ENCODE peak calls at places on chromosomes 7 and 10, in ten cellular contexts. L is fibroblast of lung, Z is A673, J is heart right ventricle, Y is upper lobe of left lung, I is cardiac muscle cell, O is HL-60, S is SK-N-SH, P is tibial nerve, F is omental fat pad. X is an unnamed sample.

GRCh38 chr10:14259696-14260595 is 70.8 kb downstream of the FRMD4A start:
- DNase-seq in O (no peak), Z (no peak), J (no peak), I (no peak), Y (no peak), F (no peak), L (peak), S (no peak), P (peak), X (no peak)

GRCh38 chr7:29401827-29402226 is 161.8 kb upstream of the PRR15 start:
- DNase-seq in J (no peak), P (no peak), F (no peak), Y (no peak), S (no peak), Z (no peak), O (no peak), I (no peak), L (no peak), X (no peak)

GRCh38 chr7:44738031-44738730 is 10.5 kb upstream of the ZMIZ2 start:
- DNase-seq in I (peak), Z (no peak), J (no peak), S (no peak), O (no peak), P (no peak), Y (no peak), L (no peak), F (no peak), X (no peak)

GRCh38 chr7:83946801-83947200 is 247.8 kb downstream of the SEMA3A start:
- DNase-seq in I (no peak), J (no peak), F (no peak), L (no peak), O (no peak), P (no peak), Z (no peak), Y (no peak), S (no peak), X (no peak)

GRCh38 chr7:114084381-114085312 is 165.8 kb upstream of the PPP1R3A start:
- DNase-seq in S (peak), O (no peak), Z (peak), L (peak), F (no peak), P (peak), Y (peak), I (peak), J (peak), X (no peak)

GRCh38 chr10:73338801-73339368 is 19.8 kb downstream of the CFAP70 start:
- DNase-seq in J (no peak), Z (no peak), L (no peak), P (no peak), Y (no peak), S (no peak), O (no peak), I (no peak), F (no peak), X (no peak)

GRCh38 chr7:108088729-108089128 is 41.4 kb downstream of the LAMB4 start:
- DNase-seq in Z (no peak), O (no peak), J (no peak), Y (no peak), F (no peak), L (no peak), P (no peak), I (no peak), S (no peak), X (no peak)

GRCh38 chr7:13057462-13058200 is 370.2 kb downstream of the ARL4A start:
- DNase-seq in J (no peak), I (peak), P (no peak), L (peak), F (no peak), Z (no peak), S (no peak), O (peak), Y (no peak), X (no peak)

GRCh38 chr10:6701289-6701688 is 121.2 kb upstream of the PRKCQ start:
- DNase-seq in P (no peak), L (no peak), Y (no peak), Z (no peak), I (no peak), F (no peak), S (no peak), J (no peak), O (no peak), X (no peak)
- TF ChIP-seq CTCF in P (no peak), L (no peak), Y (no peak), Z (peak), I (no peak), F (no peak), S (peak), J (peak), O (no peak), X (no peak)

DNA sequence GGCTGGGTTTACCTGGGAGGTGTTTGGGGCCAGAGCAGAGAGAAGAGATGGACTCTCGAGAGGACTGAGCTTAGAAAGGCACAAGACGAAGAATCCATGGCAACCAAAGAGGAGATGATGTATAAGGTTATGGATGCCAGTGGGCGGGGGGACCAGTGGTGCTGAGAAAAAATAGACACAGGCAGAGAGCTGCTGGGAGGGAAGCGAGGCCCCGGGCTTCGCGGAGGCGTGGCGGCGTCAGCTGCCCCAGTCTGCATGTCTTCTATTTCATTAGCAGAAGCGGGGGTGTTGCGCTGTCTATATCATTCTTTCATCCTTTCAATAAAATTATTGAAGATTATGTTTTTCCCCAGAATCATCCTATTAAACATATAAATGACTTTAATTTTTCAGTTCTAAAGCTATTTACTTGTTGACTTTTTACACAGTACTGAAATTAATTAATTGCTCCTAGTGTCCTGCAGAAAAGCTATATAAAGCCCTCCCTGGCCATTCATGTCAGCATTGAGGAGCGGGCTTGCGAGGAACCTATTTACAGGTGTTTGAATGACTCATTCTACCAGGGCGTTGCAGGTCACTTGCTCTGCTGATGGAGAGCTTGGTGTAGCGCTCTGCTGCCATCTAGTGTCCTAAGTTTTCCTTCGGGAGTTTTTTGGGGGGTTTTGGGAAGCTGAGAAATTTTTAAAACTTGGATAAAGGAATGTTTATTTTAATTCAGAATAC is 42.9 kb upstream of the BHLHA15 start:
- DNase-seq in P (peak), S (peak), Y (peak), O (no peak), L (peak), Z (peak), I (peak), J (peak), F (no peak), X (peak)
- TF ChIP-seq CTCF in P (peak), S (peak), Y (peak), O (no peak), L (peak), Z (peak), I (peak), J (peak), F (no peak), X (peak)

GRCh38 chr10:18087398-18087797 is 52.8 kb upstream of the CACNB2 start:
- DNase-seq in O (no peak), L (peak), P (no peak), Z (no peak), J (peak), F (no peak), Y (no peak), I (peak), S (no peak), X (no peak)
- TF ChIP-seq CTCF in O (no peak), L (no peak), P (no peak), Z (no peak), J (no peak), F (no peak), Y (no peak), I (no peak), S (no peak), X (no peak)

DNA sequence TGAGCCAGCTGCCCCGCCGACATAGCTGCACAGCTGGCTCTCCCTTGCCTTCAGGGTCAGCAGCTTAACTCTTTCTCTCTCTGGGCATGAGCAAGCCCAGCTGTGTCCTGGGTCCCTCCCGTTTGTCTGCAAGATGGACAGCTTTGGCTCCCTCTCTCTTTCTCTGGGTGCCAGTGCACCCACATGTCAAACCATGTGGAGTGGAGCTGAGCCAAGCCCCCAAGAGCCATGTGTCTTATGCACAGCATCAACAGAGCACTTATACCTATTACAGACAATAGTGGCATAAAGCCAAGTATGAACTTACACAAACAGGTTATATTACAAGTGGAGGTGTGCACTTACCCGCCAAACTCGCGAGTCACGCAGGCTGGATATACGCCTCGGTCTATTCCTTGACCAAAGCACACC is 35.7 kb upstream of the MTPAP start:
- DNase-seq in Y (no peak), I (peak), P (no peak), J (no peak), O (no peak), F (no peak), L (peak), S (peak), Z (peak), X (no peak)
- TF ChIP-seq CTCF in Y (peak), I (peak), P (peak), J (peak), O (no peak), F (no peak), L (peak), S (peak), Z (peak), X (peak)

GRCh38 chr7:23810099-23810498 is 100.1 kb downstream of the STK31 start:
- DNase-seq in F (no peak), Y (no peak), P (no peak), O (no peak), I (no peak), S (no peak), Z (no peak), J (no peak), L (no peak), X (no peak)

GRCh38 chr7:23808421-23808820 is 98.4 kb downstream of the STK31 start:
- DNase-seq in L (no peak), O (no peak), Y (no peak), F (no peak), J (no peak), P (no peak), I (no peak), Z (no peak), S (no peak), X (no peak)

DNA sequence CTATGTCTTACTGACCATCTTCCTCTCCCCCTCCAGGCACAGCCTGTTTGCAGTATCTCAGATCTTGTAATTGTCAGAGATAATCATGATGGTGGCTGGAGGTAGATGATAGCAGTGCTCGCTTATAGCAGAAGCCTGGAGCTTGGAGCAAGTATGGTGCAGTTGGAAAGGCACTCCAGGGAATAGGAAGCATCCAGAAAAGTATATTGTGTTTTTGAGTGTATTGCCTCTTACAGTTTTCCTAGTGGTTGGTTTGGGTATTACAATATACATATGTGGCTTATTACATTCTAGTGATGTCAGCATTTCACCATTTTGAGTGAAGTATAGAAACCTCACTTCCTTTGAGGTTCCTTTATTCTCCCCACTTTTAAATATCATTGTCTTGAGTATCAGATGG is 101.5 kb downstream of the STK31 start:
- DNase-seq in S (no peak), J (no peak), F (no peak), Y (no peak), P (no peak), L (no peak), O (no peak), Z (peak), I (no peak), X (no peak)
- TF ChIP-seq CTCF in S (peak), J (no peak), F (no peak), Y (no peak), P (peak), L (peak), O (no peak), Z (peak), I (peak), X (no peak)

DNA sequence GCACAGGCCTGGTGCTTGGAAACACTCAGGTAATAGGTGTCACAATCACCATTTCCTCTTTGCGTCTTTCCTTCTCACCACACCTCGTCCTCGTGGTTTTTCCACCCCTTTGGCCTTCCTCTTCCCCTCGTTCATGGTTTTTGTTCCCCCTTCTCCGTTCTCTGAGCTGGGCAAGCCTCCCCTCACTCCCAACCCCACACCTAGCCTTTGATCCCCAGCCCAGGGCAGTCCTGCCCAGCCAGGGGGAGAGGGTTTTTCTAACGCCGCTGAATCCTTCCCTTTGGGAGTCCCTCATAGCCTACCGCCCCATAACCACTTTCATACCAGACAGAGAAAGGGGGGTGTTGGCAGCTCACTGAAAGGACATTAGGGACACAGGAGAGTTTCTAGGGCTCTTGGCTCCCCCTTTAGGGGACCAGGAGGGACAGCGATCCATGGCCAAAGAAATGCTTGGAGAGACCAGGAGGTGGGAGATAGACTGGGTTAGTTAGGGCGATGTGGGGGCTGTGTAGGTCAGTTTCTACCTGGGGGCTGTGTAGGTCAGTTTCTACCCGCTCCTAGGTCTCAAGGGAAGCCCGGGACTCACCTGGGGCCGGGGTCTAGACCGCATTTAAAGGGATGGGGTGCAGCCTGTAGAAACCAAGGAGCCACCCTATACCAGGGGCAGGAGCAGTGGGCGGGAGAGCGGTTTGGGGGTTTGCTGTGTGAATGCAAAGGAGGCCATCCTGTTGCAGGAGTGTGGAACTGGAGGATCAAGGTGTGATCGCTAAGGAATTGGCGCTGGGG is 1.4 kb downstream of the EPHB4 start:
- DNase-seq in S (peak), P (no peak), I (peak), Z (peak), O (no peak), L (peak), F (no peak), J (no peak), Y (no peak), X (no peak)
- TF ChIP-seq CTCF in S (peak), P (no peak), I (peak), Z (peak), O (peak), L (peak), F (no peak), J (peak), Y (no peak), X (no peak)